ENCODE peak calls at places on chromosomes 4 and X, in ten cellular contexts. L is KG1; Q is NT2/D1; E is WTC11; Z is COR-L47; K is T-helper 2 cell; R is M059J; S is activated naive CD4-positive, alpha-beta T cell treated with anti-CD3 and anti-CD28 coated beads, Interleukin-2, amount 50 U/mL, for 72 hours; V is H7; U is caudate nucleus. F is an unnamed sample.

GRCh38 chr4:179278647-179279046 is 1836.4 kb upstream of the AGA start:
- DNase-seq in V (no peak), Z (no peak), L (no peak), K (no peak), E (no peak), R (no peak), S (no peak), U (no peak), Q (no peak), F (no peak)

GRCh38 chr4:91734682-91735081 is 569.1 kb upstream of the GRID2 start:
- DNase-seq in S (no peak), K (no peak), Z (no peak), U (no peak), E (no peak), L (no peak), V (no peak), R (no peak), Q (no peak), F (peak)

GRCh38 chr4:24260922-24261581 is 323.3 kb downstream of the DHX15 start:
- DNase-seq in E (no peak), S (no peak), V (no peak), Q (no peak), R (no peak), L (no peak), K (no peak), U (no peak), Z (no peak), F (no peak)

GRCh38 chrX:79036152-79036551 is 91.0 kb downstream of the P2RY10 start:
- DNase-seq in U (no peak), S (no peak), Z (no peak), R (no peak), L (no peak), K (no peak), E (no peak), Q (no peak), V (no peak), F (no peak)

GRCh38 chr4:152036626-152037025 is 275.8 kb upstream of the GATB start:
- DNase-seq in R (peak), L (no peak), U (no peak), V (no peak), S (no peak), K (no peak), Z (no peak), E (no peak), Q (no peak), F (no peak)

GRCh38 chr4:26372525-26373172 is 51.8 kb downstream of the RBPJ start:
- DNase-seq in S (peak), K (peak), V (no peak), R (peak), U (no peak), E (no peak), Z (peak), Q (no peak), L (peak), F (peak)

GRCh38 chr4:26131711-26132110 is 189.1 kb upstream of the RBPJ start:
- DNase-seq in R (no peak), L (no peak), E (no peak), U (no peak), Z (no peak), S (no peak), V (no peak), K (no peak), Q (no peak), F (no peak)

GRCh38 chr4:117203231-117203630 is 117.9 kb upstream of the TRAM1L1 start:
- DNase-seq in V (no peak), L (no peak), E (no peak), U (no peak), Z (no peak), Q (no peak), K (no peak), R (no peak), S (no peak), F (no peak)

GRCh38 chrX:29225670-29226069 is 638.4 kb downstream of the IL1RAPL1 start:
- DNase-seq in Z (no peak), V (peak), E (no peak), L (no peak), U (no peak), K (no peak), Q (peak), R (peak), S (no peak), F (no peak)

GRCh38 chr4:105619193-105619931 is 66.9 kb downstream of the ARHGEF38 start:
- DNase-seq in V (no peak), Q (no peak), S (no peak), U (peak), E (no peak), L (no peak), K (no peak), R (peak), Z (peak), F (no peak)

GRCh38 chrX:38172596-38172995 is 48.1 kb downstream of the SRPX start:
- DNase-seq in E (no peak), R (peak), V (no peak), K (no peak), Z (no peak), S (no peak), U (no peak), L (no peak), Q (no peak), F (no peak)

GRCh38 chr4:138538743-138539142 is 296.6 kb upstream of the SLC7A11 start:
- DNase-seq in Q (no peak), K (no peak), V (no peak), E (no peak), L (no peak), U (no peak), R (no peak), S (no peak), Z (no peak), F (no peak)